ENCODE peak calls at places on chromosomes 4 and X, in nine cellular contexts. One of them, this sample, is unnamed.

GRCh38 chr4:155973639-155974475 is 20.2 kb upstream of the CTSO start:
- DNase-seq in right lobe of liver: no peak
- DNase-seq in uterus: no peak
- DNase-seq in tibial nerve: no peak
- DNase-seq in esophagus squamous epithelium: no peak
- DNase-seq in transverse colon: no peak
- DNase-seq in testis: no peak
- DNase-seq in body of pancreas: no peak
- DNase-seq in ovary: no peak
- DNase-seq in this sample: no peak

GRCh38 chr4:10461091-10461849 is 4.0 kb upstream of the ZNF518B start:
- DNase-seq in tibial nerve: no peak
- DNase-seq in uterus: peak
- DNase-seq in right lobe of liver: no peak
- DNase-seq in esophagus squamous epithelium: no peak
- DNase-seq in transverse colon: peak
- DNase-seq in testis: peak
- DNase-seq in body of pancreas: peak
- DNase-seq in ovary: peak
- DNase-seq in this sample: peak

GRCh38 chrX:121013897-121014455 is 28.4 kb upstream of the CT47A1 start:
- DNase-seq in right lobe of liver: no peak
- DNase-seq in tibial nerve: no peak
- DNase-seq in transverse colon: no peak
- DNase-seq in body of pancreas: no peak
- DNase-seq in esophagus squamous epithelium: no peak
- DNase-seq in testis: no peak
- DNase-seq in uterus: no peak
- DNase-seq in ovary: no peak
- DNase-seq in this sample: no peak

GRCh38 chr4:141132689-141133145 is 552 bp downstream of the RNF150 start:
- DNase-seq in testis: peak
- DNase-seq in body of pancreas: peak
- DNase-seq in right lobe of liver: no peak
- DNase-seq in tibial nerve: no peak
- DNase-seq in esophagus squamous epithelium: no peak
- DNase-seq in ovary: peak
- DNase-seq in transverse colon: peak
- DNase-seq in uterus: peak
- DNase-seq in this sample: peak

GRCh38 chr4:15653864-15654391 is 1.2 kb downstream of the FBXL5 start:
- DNase-seq in uterus: no peak
- DNase-seq in body of pancreas: no peak
- DNase-seq in esophagus squamous epithelium: no peak
- DNase-seq in testis: peak
- DNase-seq in right lobe of liver: no peak
- DNase-seq in transverse colon: no peak
- DNase-seq in ovary: no peak
- DNase-seq in tibial nerve: no peak
- DNase-seq in this sample: no peak

GRCh38 chr4:38691251-38692008 is 27.4 kb downstream of the KLF3 start:
- DNase-seq in tibial nerve: no peak
- DNase-seq in uterus: peak
- DNase-seq in transverse colon: no peak
- DNase-seq in esophagus squamous epithelium: no peak
- DNase-seq in body of pancreas: no peak
- DNase-seq in right lobe of liver: no peak
- DNase-seq in testis: no peak
- DNase-seq in ovary: no peak
- DNase-seq in this sample: peak

GRCh38 chr4:27463816-27464215 is 603.2 kb downstream of the STIM2 start:
- DNase-seq in testis: no peak
- DNase-seq in right lobe of liver: no peak
- DNase-seq in tibial nerve: no peak
- DNase-seq in esophagus squamous epithelium: no peak
- DNase-seq in ovary: no peak
- DNase-seq in transverse colon: no peak
- DNase-seq in body of pancreas: no peak
- DNase-seq in uterus: no peak
- DNase-seq in this sample: no peak

GRCh38 chr4:21451032-21451431 is 497.5 kb downstream of the KCNIP4 start:
- DNase-seq in transverse colon: no peak
- DNase-seq in esophagus squamous epithelium: no peak
- DNase-seq in right lobe of liver: no peak
- DNase-seq in testis: no peak
- DNase-seq in ovary: no peak
- DNase-seq in body of pancreas: no peak
- DNase-seq in tibial nerve: no peak
- DNase-seq in uterus: no peak
- DNase-seq in this sample: no peak

GRCh38 chr4:150123073-150123472 is 44.8 kb downstream of the DCLK2 start:
- DNase-seq in ovary: no peak
- DNase-seq in tibial nerve: no peak
- DNase-seq in right lobe of liver: no peak
- DNase-seq in transverse colon: no peak
- DNase-seq in uterus: no peak
- DNase-seq in esophagus squamous epithelium: no peak
- DNase-seq in body of pancreas: no peak
- DNase-seq in testis: no peak
- DNase-seq in this sample: no peak

GRCh38 chr4:144374065-144374464 is 233.5 kb upstream of the GYPA start:
- DNase-seq in uterus: no peak
- DNase-seq in testis: no peak
- DNase-seq in ovary: no peak
- DNase-seq in tibial nerve: no peak
- DNase-seq in body of pancreas: no peak
- DNase-seq in right lobe of liver: no peak
- DNase-seq in esophagus squamous epithelium: no peak
- DNase-seq in transverse colon: no peak
- DNase-seq in this sample: no peak

GRCh38 chrX:47802589-47802988 is 34.1 kb upstream of the ZNF81 start:
- DNase-seq in body of pancreas: peak
- DNase-seq in ovary: no peak
- DNase-seq in tibial nerve: no peak
- DNase-seq in esophagus squamous epithelium: no peak
- DNase-seq in testis: no peak
- DNase-seq in transverse colon: no peak
- DNase-seq in uterus: no peak
- DNase-seq in right lobe of liver: no peak
- DNase-seq in this sample: no peak

GRCh38 chr4:82394896-82395295 is 21.1 kb upstream of the HNRNPD start:
- DNase-seq in ovary: no peak
- DNase-seq in esophagus squamous epithelium: no peak
- DNase-seq in right lobe of liver: no peak
- DNase-seq in transverse colon: no peak
- DNase-seq in body of pancreas: no peak
- DNase-seq in testis: no peak
- DNase-seq in tibial nerve: no peak
- DNase-seq in uterus: no peak
- DNase-seq in this sample: no peak

GRCh38 chrX:101079223-101079622 is 544 bp downstream of the TMEM35A start:
- DNase-seq in testis: no peak
- DNase-seq in transverse colon: no peak
- DNase-seq in tibial nerve: no peak
- DNase-seq in ovary: no peak
- DNase-seq in body of pancreas: no peak
- DNase-seq in uterus: no peak
- DNase-seq in esophagus squamous epithelium: no peak
- DNase-seq in right lobe of liver: no peak
- DNase-seq in this sample: no peak

GRCh38 chrX:101080326-101080725 is 1.6 kb downstream of the TMEM35A start:
- DNase-seq in testis: no peak
- DNase-seq in body of pancreas: no peak
- DNase-seq in transverse colon: no peak
- DNase-seq in ovary: no peak
- DNase-seq in right lobe of liver: no peak
- DNase-seq in uterus: no peak
- DNase-seq in tibial nerve: no peak
- DNase-seq in esophagus squamous epithelium: no peak
- DNase-seq in this sample: no peak

GRCh38 chrX:101078716-101079115 is at the start of gene TMEM35A:
- DNase-seq in transverse colon: peak
- DNase-seq in testis: no peak
- DNase-seq in esophagus squamous epithelium: no peak
- DNase-seq in tibial nerve: no peak
- DNase-seq in body of pancreas: no peak
- DNase-seq in uterus: no peak
- DNase-seq in right lobe of liver: no peak
- DNase-seq in ovary: no peak
- DNase-seq in this sample: no peak

GRCh38 chrX:101079736-101080135 is 1.1 kb downstream of the TMEM35A start:
- DNase-seq in transverse colon: no peak
- DNase-seq in testis: no peak
- DNase-seq in tibial nerve: no peak
- DNase-seq in esophagus squamous epithelium: no peak
- DNase-seq in uterus: no peak
- DNase-seq in body of pancreas: no peak
- DNase-seq in right lobe of liver: no peak
- DNase-seq in ovary: no peak
- DNase-seq in this sample: no peak

GRCh38 chrX:101081257-101081656 is 2.6 kb downstream of the TMEM35A start:
- DNase-seq in ovary: no peak
- DNase-seq in tibial nerve: no peak
- DNase-seq in body of pancreas: no peak
- DNase-seq in transverse colon: no peak
- DNase-seq in uterus: no peak
- DNase-seq in right lobe of liver: no peak
- DNase-seq in esophagus squamous epithelium: no peak
- DNase-seq in testis: no peak
- DNase-seq in this sample: no peak
- TF ChIP-seq POLR2A in ovary: no peak
- TF ChIP-seq POLR2A in tibial nerve: no peak
- TF ChIP-seq POLR2A in body of pancreas: no peak
- TF ChIP-seq POLR2A in transverse colon: no peak
- TF ChIP-seq POLR2A in uterus: no peak
- TF ChIP-seq POLR2A in right lobe of liver: no peak
- TF ChIP-seq POLR2A in esophagus squamous epithelium: no peak
- TF ChIP-seq POLR2A in testis: no peak
- TF ChIP-seq POLR2A in this sample: no peak

GRCh38 chr4:169270810-169271691 is at the start of gene SH3RF1:
- DNase-seq in ovary: peak
- DNase-seq in tibial nerve: peak
- DNase-seq in body of pancreas: peak
- DNase-seq in uterus: peak
- DNase-seq in right lobe of liver: peak
- DNase-seq in esophagus squamous epithelium: peak
- DNase-seq in transverse colon: peak
- DNase-seq in testis: peak
- DNase-seq in this sample: peak

GRCh38 chr4:169267070-169267469 is 3.7 kb downstream of the SH3RF1 start:
- DNase-seq in right lobe of liver: no peak
- DNase-seq in tibial nerve: no peak
- DNase-seq in body of pancreas: no peak
- DNase-seq in esophagus squamous epithelium: no peak
- DNase-seq in uterus: no peak
- DNase-seq in ovary: no peak
- DNase-seq in testis: no peak
- DNase-seq in transverse colon: no peak
- DNase-seq in this sample: no peak

GRCh38 chr4:169270156-169270809 is 473 bp downstream of the SH3RF1 start:
- DNase-seq in tibial nerve: peak
- DNase-seq in esophagus squamous epithelium: no peak
- DNase-seq in transverse colon: peak
- DNase-seq in testis: peak
- DNase-seq in ovary: peak
- DNase-seq in body of pancreas: peak
- DNase-seq in uterus: peak
- DNase-seq in right lobe of liver: peak
- DNase-seq in this sample: peak

GRCh38 chr4:169271692-169272007 is 894 bp upstream of the SH3RF1 start:
- DNase-seq in testis: peak
- DNase-seq in ovary: no peak
- DNase-seq in transverse colon: peak
- DNase-seq in right lobe of liver: peak
- DNase-seq in body of pancreas: no peak
- DNase-seq in uterus: no peak
- DNase-seq in esophagus squamous epithelium: no peak
- DNase-seq in tibial nerve: no peak
- DNase-seq in this sample: no peak

DNA sequence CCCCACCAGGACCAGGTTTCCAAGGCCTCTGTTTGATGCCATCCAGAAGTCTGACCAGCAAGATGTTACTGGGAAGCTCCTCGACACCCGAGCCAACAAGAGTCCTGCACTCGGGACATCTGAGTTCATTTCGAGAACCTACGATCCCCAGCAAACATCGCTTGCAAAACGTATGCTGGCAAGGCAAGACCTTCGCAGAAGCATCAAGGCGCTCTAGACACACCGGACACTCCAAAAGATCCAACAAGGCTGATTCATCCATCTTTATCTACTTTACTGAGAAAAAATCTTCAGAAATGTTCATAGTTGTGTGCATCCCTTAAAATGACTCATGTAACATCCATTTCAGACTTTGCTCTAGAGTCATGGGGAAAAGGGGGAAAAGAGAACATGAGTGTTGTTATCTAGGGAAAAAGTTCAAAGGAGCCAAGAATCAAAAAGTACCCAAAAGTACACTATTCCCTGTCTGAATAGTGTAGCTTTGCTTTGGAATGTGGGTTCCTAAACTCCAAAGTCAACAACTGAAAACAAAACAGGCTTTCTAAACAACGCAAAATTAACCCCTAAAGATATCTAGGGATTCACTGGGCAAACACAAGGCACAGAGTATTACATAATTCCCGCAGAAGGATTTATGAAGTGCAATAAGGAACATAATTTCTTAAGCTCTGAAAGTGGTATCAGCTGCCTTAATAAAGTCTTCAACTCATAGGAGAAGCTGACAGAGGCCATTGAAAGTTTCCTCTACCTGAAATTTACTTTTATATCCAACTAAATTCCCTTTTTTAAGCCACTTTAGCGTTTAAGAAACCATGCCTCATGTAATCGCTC is 1.6 kb downstream of the SH3RF1 start:
- DNase-seq in esophagus squamous epithelium: no peak
- DNase-seq in right lobe of liver: peak
- DNase-seq in ovary: no peak
- DNase-seq in body of pancreas: no peak
- DNase-seq in testis: no peak
- DNase-seq in uterus: no peak
- DNase-seq in transverse colon: peak
- DNase-seq in tibial nerve: no peak
- DNase-seq in this sample: no peak
- TF ChIP-seq POLR2A in esophagus squamous epithelium: no peak
- TF ChIP-seq POLR2A in right lobe of liver: no peak
- TF ChIP-seq POLR2A in ovary: no peak
- TF ChIP-seq POLR2A in body of pancreas: no peak
- TF ChIP-seq POLR2A in testis: no peak
- TF ChIP-seq POLR2A in uterus: no peak
- TF ChIP-seq POLR2A in transverse colon: peak
- TF ChIP-seq POLR2A in tibial nerve: no peak
- TF ChIP-seq POLR2A in this sample: no peak

GRCh38 chr4:48127882-48128394 is 6.1 kb downstream of the TXK start:
- DNase-seq in ovary: no peak
- DNase-seq in tibial nerve: no peak
- DNase-seq in testis: peak
- DNase-seq in esophagus squamous epithelium: peak
- DNase-seq in body of pancreas: peak
- DNase-seq in uterus: peak
- DNase-seq in transverse colon: peak
- DNase-seq in right lobe of liver: peak
- DNase-seq in this sample: peak
- TF ChIP-seq POLR2A in ovary: no peak
- TF ChIP-seq POLR2A in tibial nerve: no peak
- TF ChIP-seq POLR2A in testis: no peak
- TF ChIP-seq POLR2A in esophagus squamous epithelium: no peak
- TF ChIP-seq POLR2A in body of pancreas: no peak
- TF ChIP-seq POLR2A in uterus: no peak
- TF ChIP-seq POLR2A in transverse colon: no peak
- TF ChIP-seq POLR2A in right lobe of liver: no peak
- TF ChIP-seq POLR2A in this sample: no peak

GRCh38 chrX:134909258-134909657 is 81.5 kb upstream of the SMIM10 start:
- DNase-seq in uterus: no peak
- DNase-seq in ovary: no peak
- DNase-seq in right lobe of liver: no peak
- DNase-seq in esophagus squamous epithelium: no peak
- DNase-seq in body of pancreas: no peak
- DNase-seq in tibial nerve: no peak
- DNase-seq in testis: no peak
- DNase-seq in transverse colon: no peak
- DNase-seq in this sample: no peak
- TF ChIP-seq POLR2A in uterus: no peak
- TF ChIP-seq POLR2A in ovary: no peak
- TF ChIP-seq POLR2A in right lobe of liver: no peak
- TF ChIP-seq POLR2A in esophagus squamous epithelium: no peak
- TF ChIP-seq POLR2A in body of pancreas: no peak
- TF ChIP-seq POLR2A in tibial nerve: no peak
- TF ChIP-seq POLR2A in testis: no peak
- TF ChIP-seq POLR2A in transverse colon: no peak
- TF ChIP-seq POLR2A in this sample: no peak